ENCODE peak calls at places on chromosomes 16 and 17, in four cellular contexts. One of them, this sample, is unnamed.

GRCh38 chr17:17499402-17500145 is 3.4 kb upstream of the RASD1 start:
- DNase-seq in fibroblast of pulmonary artery: no peak
- DNase-seq in stimulated activated naive B cell treated with anti-CD40 and anti-IgM and Interleukin-4, amounts not matched to agents 10 μg/mL and 1 μg/mL and 100 μg/mL, for 72 hours: no peak
- DNase-seq in hypothalamus: no peak
- DNase-seq in this sample: no peak

GRCh38 chr17:75084039-75084660 is 3.6 kb upstream of the SLC16A5 start:
- DNase-seq in fibroblast of pulmonary artery: peak
- DNase-seq in hypothalamus: no peak
- DNase-seq in stimulated activated naive B cell treated with anti-CD40 and anti-IgM and Interleukin-4, amounts not matched to agents 10 μg/mL and 1 μg/mL and 100 μg/mL, for 72 hours: no peak
- DNase-seq in this sample: peak

GRCh38 chr16:85687651-85688471 is 893 bp downstream of the GINS2 start:
- DNase-seq in hypothalamus: no peak
- DNase-seq in stimulated activated naive B cell treated with anti-CD40 and anti-IgM and Interleukin-4, amounts not matched to agents 10 μg/mL and 1 μg/mL and 100 μg/mL, for 72 hours: no peak
- DNase-seq in fibroblast of pulmonary artery: no peak
- DNase-seq in this sample: no peak

GRCh38 chr17:60102632-60103047 is 23.9 kb upstream of the HEATR6 start:
- DNase-seq in hypothalamus: no peak
- DNase-seq in stimulated activated naive B cell treated with anti-CD40 and anti-IgM and Interleukin-4, amounts not matched to agents 10 μg/mL and 1 μg/mL and 100 μg/mL, for 72 hours: peak
- DNase-seq in fibroblast of pulmonary artery: peak
- DNase-seq in this sample: peak

GRCh38 chr16:52548261-52549010 is 1.5 kb upstream of the TOX3 start:
- DNase-seq in hypothalamus: no peak
- DNase-seq in fibroblast of pulmonary artery: no peak
- DNase-seq in stimulated activated naive B cell treated with anti-CD40 and anti-IgM and Interleukin-4, amounts not matched to agents 10 μg/mL and 1 μg/mL and 100 μg/mL, for 72 hours: no peak
- DNase-seq in this sample: no peak

GRCh38 chr16:2516391-2517240 is 2.9 kb downstream of the ATP6V0C start:
- DNase-seq in hypothalamus: no peak
- DNase-seq in fibroblast of pulmonary artery: no peak
- DNase-seq in stimulated activated naive B cell treated with anti-CD40 and anti-IgM and Interleukin-4, amounts not matched to agents 10 μg/mL and 1 μg/mL and 100 μg/mL, for 72 hours: no peak
- DNase-seq in this sample: no peak

GRCh38 chr17:41013606-41014005 is 4.7 kb upstream of the KRTAP3-1 start:
- DNase-seq in fibroblast of pulmonary artery: no peak
- DNase-seq in hypothalamus: no peak
- DNase-seq in stimulated activated naive B cell treated with anti-CD40 and anti-IgM and Interleukin-4, amounts not matched to agents 10 μg/mL and 1 μg/mL and 100 μg/mL, for 72 hours: no peak
- DNase-seq in this sample: peak

GRCh38 chr16:3149630-3150345 is 15.0 kb downstream of the ZNF213 start:
- DNase-seq in fibroblast of pulmonary artery: peak
- DNase-seq in stimulated activated naive B cell treated with anti-CD40 and anti-IgM and Interleukin-4, amounts not matched to agents 10 μg/mL and 1 μg/mL and 100 μg/mL, for 72 hours: peak
- DNase-seq in hypothalamus: peak
- DNase-seq in this sample: peak

GRCh38 chr17:59501690-59502089 is 63.7 kb upstream of the DHX40 start:
- DNase-seq in fibroblast of pulmonary artery: no peak
- DNase-seq in stimulated activated naive B cell treated with anti-CD40 and anti-IgM and Interleukin-4, amounts not matched to agents 10 μg/mL and 1 μg/mL and 100 μg/mL, for 72 hours: no peak
- DNase-seq in hypothalamus: no peak
- DNase-seq in this sample: no peak

GRCh38 chr17:62033317-62033716 is 31.8 kb downstream of the MED13 start:
- DNase-seq in stimulated activated naive B cell treated with anti-CD40 and anti-IgM and Interleukin-4, amounts not matched to agents 10 μg/mL and 1 μg/mL and 100 μg/mL, for 72 hours: no peak
- DNase-seq in hypothalamus: no peak
- DNase-seq in fibroblast of pulmonary artery: no peak
- DNase-seq in this sample: no peak

GRCh38 chr17:77308768-77309726 is 168.3 kb downstream of the SEC14L1 start:
- DNase-seq in hypothalamus: no peak
- DNase-seq in fibroblast of pulmonary artery: peak
- DNase-seq in stimulated activated naive B cell treated with anti-CD40 and anti-IgM and Interleukin-4, amounts not matched to agents 10 μg/mL and 1 μg/mL and 100 μg/mL, for 72 hours: no peak
- DNase-seq in this sample: peak

GRCh38 chr16:14241631-14242030 is 170.5 kb downstream of the MRTFB start:
- DNase-seq in stimulated activated naive B cell treated with anti-CD40 and anti-IgM and Interleukin-4, amounts not matched to agents 10 μg/mL and 1 μg/mL and 100 μg/mL, for 72 hours: no peak
- DNase-seq in fibroblast of pulmonary artery: no peak
- DNase-seq in hypothalamus: no peak
- DNase-seq in this sample: no peak

GRCh38 chr17:72782985-72783701 is 309.3 kb downstream of the SLC39A11 start:
- DNase-seq in hypothalamus: no peak
- DNase-seq in stimulated activated naive B cell treated with anti-CD40 and anti-IgM and Interleukin-4, amounts not matched to agents 10 μg/mL and 1 μg/mL and 100 μg/mL, for 72 hours: no peak
- DNase-seq in fibroblast of pulmonary artery: no peak
- DNase-seq in this sample: no peak

GRCh38 chr17:21019976-21020575 is 22.7 kb downstream of the USP22 start:
- DNase-seq in stimulated activated naive B cell treated with anti-CD40 and anti-IgM and Interleukin-4, amounts not matched to agents 10 μg/mL and 1 μg/mL and 100 μg/mL, for 72 hours: no peak
- DNase-seq in hypothalamus: peak
- DNase-seq in fibroblast of pulmonary artery: peak
- DNase-seq in this sample: no peak

GRCh38 chr16:66374176-66374575 is 7.7 kb downstream of the CDH5 start:
- DNase-seq in hypothalamus: no peak
- DNase-seq in stimulated activated naive B cell treated with anti-CD40 and anti-IgM and Interleukin-4, amounts not matched to agents 10 μg/mL and 1 μg/mL and 100 μg/mL, for 72 hours: no peak
- DNase-seq in fibroblast of pulmonary artery: no peak
- DNase-seq in this sample: no peak

GRCh38 chr16:84379731-84380369 is 11.5 kb downstream of the ATP2C2 start:
- DNase-seq in hypothalamus: no peak
- DNase-seq in stimulated activated naive B cell treated with anti-CD40 and anti-IgM and Interleukin-4, amounts not matched to agents 10 μg/mL and 1 μg/mL and 100 μg/mL, for 72 hours: no peak
- DNase-seq in fibroblast of pulmonary artery: no peak
- DNase-seq in this sample: no peak

GRCh38 chr16:4859900-4860255 is 12.6 kb downstream of the UBN1 start:
- DNase-seq in stimulated activated naive B cell treated with anti-CD40 and anti-IgM and Interleukin-4, amounts not matched to agents 10 μg/mL and 1 μg/mL and 100 μg/mL, for 72 hours: no peak
- DNase-seq in hypothalamus: no peak
- DNase-seq in fibroblast of pulmonary artery: peak
- DNase-seq in this sample: no peak

GRCh38 chr16:11618107-11618717 is 31.5 kb upstream of the LITAF start:
- DNase-seq in fibroblast of pulmonary artery: no peak
- DNase-seq in stimulated activated naive B cell treated with anti-CD40 and anti-IgM and Interleukin-4, amounts not matched to agents 10 μg/mL and 1 μg/mL and 100 μg/mL, for 72 hours: no peak
- DNase-seq in hypothalamus: no peak
- DNase-seq in this sample: no peak

GRCh38 chr16:8251298-8251697 is 339.0 kb downstream of the TMEM114 start:
- DNase-seq in hypothalamus: no peak
- DNase-seq in stimulated activated naive B cell treated with anti-CD40 and anti-IgM and Interleukin-4, amounts not matched to agents 10 μg/mL and 1 μg/mL and 100 μg/mL, for 72 hours: no peak
- DNase-seq in fibroblast of pulmonary artery: no peak
- DNase-seq in this sample: no peak

GRCh38 chr17:21125862-21126261 is 902 bp upstream of the DHRS7B start:
- DNase-seq in hypothalamus: no peak
- DNase-seq in fibroblast of pulmonary artery: no peak
- DNase-seq in stimulated activated naive B cell treated with anti-CD40 and anti-IgM and Interleukin-4, amounts not matched to agents 10 μg/mL and 1 μg/mL and 100 μg/mL, for 72 hours: no peak
- DNase-seq in this sample: no peak

GRCh38 chr16:46607529-46607928 is 13.7 kb downstream of the SHCBP1 start:
- DNase-seq in hypothalamus: no peak
- DNase-seq in stimulated activated naive B cell treated with anti-CD40 and anti-IgM and Interleukin-4, amounts not matched to agents 10 μg/mL and 1 μg/mL and 100 μg/mL, for 72 hours: no peak
- DNase-seq in fibroblast of pulmonary artery: peak
- DNase-seq in this sample: peak

GRCh38 chr17:2120550-2121335 is 65.8 kb downstream of the HIC1 start:
- DNase-seq in hypothalamus: no peak
- DNase-seq in stimulated activated naive B cell treated with anti-CD40 and anti-IgM and Interleukin-4, amounts not matched to agents 10 μg/mL and 1 μg/mL and 100 μg/mL, for 72 hours: no peak
- DNase-seq in fibroblast of pulmonary artery: peak
- DNase-seq in this sample: peak

GRCh38 chr17:47956818-47957590 is 679 bp downstream of the PRR15L start:
- DNase-seq in stimulated activated naive B cell treated with anti-CD40 and anti-IgM and Interleukin-4, amounts not matched to agents 10 μg/mL and 1 μg/mL and 100 μg/mL, for 72 hours: no peak
- DNase-seq in fibroblast of pulmonary artery: no peak
- DNase-seq in hypothalamus: no peak
- DNase-seq in this sample: no peak

GRCh38 chr17:6028294-6028693 is 41.9 kb upstream of the WSCD1 start:
- DNase-seq in fibroblast of pulmonary artery: no peak
- DNase-seq in stimulated activated naive B cell treated with anti-CD40 and anti-IgM and Interleukin-4, amounts not matched to agents 10 μg/mL and 1 μg/mL and 100 μg/mL, for 72 hours: no peak
- DNase-seq in hypothalamus: no peak
- DNase-seq in this sample: no peak

GRCh38 chr17:68600123-68600880 is 865 bp downstream of the FAM20A start:
- DNase-seq in hypothalamus: no peak
- DNase-seq in fibroblast of pulmonary artery: no peak
- DNase-seq in stimulated activated naive B cell treated with anti-CD40 and anti-IgM and Interleukin-4, amounts not matched to agents 10 μg/mL and 1 μg/mL and 100 μg/mL, for 72 hours: no peak
- DNase-seq in this sample: no peak

GRCh38 chr17:72338847-72339790 is 218.3 kb downstream of the SOX9 start:
- DNase-seq in hypothalamus: no peak
- DNase-seq in fibroblast of pulmonary artery: peak
- DNase-seq in stimulated activated naive B cell treated with anti-CD40 and anti-IgM and Interleukin-4, amounts not matched to agents 10 μg/mL and 1 μg/mL and 100 μg/mL, for 72 hours: no peak
- DNase-seq in this sample: peak

GRCh38 chr16:84806256-84806889 is 13.4 kb upstream of the CRISPLD2 start:
- DNase-seq in stimulated activated naive B cell treated with anti-CD40 and anti-IgM and Interleukin-4, amounts not matched to agents 10 μg/mL and 1 μg/mL and 100 μg/mL, for 72 hours: peak
- DNase-seq in hypothalamus: no peak
- DNase-seq in fibroblast of pulmonary artery: peak
- DNase-seq in this sample: peak

GRCh38 chr17:40443196-40443987 is at the start of gene IGFBP4:
- DNase-seq in stimulated activated naive B cell treated with anti-CD40 and anti-IgM and Interleukin-4, amounts not matched to agents 10 μg/mL and 1 μg/mL and 100 μg/mL, for 72 hours: peak
- DNase-seq in hypothalamus: peak
- DNase-seq in fibroblast of pulmonary artery: peak
- DNase-seq in this sample: peak

GRCh38 chr17:40168262-40168832 is 8.9 kb upstream of the RAPGEFL1 start:
- DNase-seq in hypothalamus: no peak
- DNase-seq in fibroblast of pulmonary artery: peak
- DNase-seq in stimulated activated naive B cell treated with anti-CD40 and anti-IgM and Interleukin-4, amounts not matched to agents 10 μg/mL and 1 μg/mL and 100 μg/mL, for 72 hours: no peak
- DNase-seq in this sample: peak

GRCh38 chr17:1714488-1714979 is 4.4 kb upstream of the TLCD2 start:
- DNase-seq in fibroblast of pulmonary artery: peak
- DNase-seq in hypothalamus: peak
- DNase-seq in stimulated activated naive B cell treated with anti-CD40 and anti-IgM and Interleukin-4, amounts not matched to agents 10 μg/mL and 1 μg/mL and 100 μg/mL, for 72 hours: no peak
- DNase-seq in this sample: peak

GRCh38 chr17:33520404-33521032 is 227.4 kb upstream of the ASIC2 start:
- DNase-seq in hypothalamus: peak
- DNase-seq in stimulated activated naive B cell treated with anti-CD40 and anti-IgM and Interleukin-4, amounts not matched to agents 10 μg/mL and 1 μg/mL and 100 μg/mL, for 72 hours: peak
- DNase-seq in fibroblast of pulmonary artery: peak
- DNase-seq in this sample: peak

GRCh38 chr16:79994413-79994812 is 393.9 kb upstream of the MAF start:
- DNase-seq in hypothalamus: peak
- DNase-seq in stimulated activated naive B cell treated with anti-CD40 and anti-IgM and Interleukin-4, amounts not matched to agents 10 μg/mL and 1 μg/mL and 100 μg/mL, for 72 hours: no peak
- DNase-seq in fibroblast of pulmonary artery: no peak
- DNase-seq in this sample: no peak

GRCh38 chr17:17350491-17351355 is 47.5 kb downstream of the NT5M start:
- DNase-seq in hypothalamus: no peak
- DNase-seq in stimulated activated naive B cell treated with anti-CD40 and anti-IgM and Interleukin-4, amounts not matched to agents 10 μg/mL and 1 μg/mL and 100 μg/mL, for 72 hours: no peak
- DNase-seq in fibroblast of pulmonary artery: peak
- DNase-seq in this sample: no peak

This sample was measured in fibroblast of villous mesenchyme.